ENCODE peak calls at places on chromosome 1, in four cellular contexts. One of them, this sample, is unnamed.

GRCh38 chr1:186670965-186671486 is 9.2 kb downstream of the PTGS2 start:
- DNase-seq in fibroblast of the aortic adventitia: peak; percentile 10
- DNase-seq in RWPE1: no peak
- DNase-seq in AG04450: no peak
- DNase-seq in this sample: no peak

GRCh38 chr1:88169939-88170338 is 514.1 kb upstream of the PKN2 start:
- DNase-seq in fibroblast of the aortic adventitia: no peak
- DNase-seq in AG04450: no peak
- DNase-seq in RWPE1: no peak
- DNase-seq in this sample: no peak

GRCh38 chr1:248828845-248829244 is 3.1 kb upstream of the SH3BP5L start:
- DNase-seq in AG04450: no peak
- DNase-seq in RWPE1: peak; percentile 50
- DNase-seq in fibroblast of the aortic adventitia: peak; percentile 94
- DNase-seq in this sample: peak; percentile 70

GRCh38 chr1:26297057-26297790 is 9.2 kb downstream of the UBXN11 start:
- DNase-seq in RWPE1: no peak
- DNase-seq in fibroblast of the aortic adventitia: no peak
- DNase-seq in AG04450: no peak
- DNase-seq in this sample: no peak

GRCh38 chr1:44282704-44283426 is 69.6 kb downstream of the DMAP1 start:
- DNase-seq in RWPE1: no peak
- DNase-seq in AG04450: no peak
- DNase-seq in fibroblast of the aortic adventitia: no peak
- DNase-seq in this sample: no peak

GRCh38 chr1:30842698-30843354 is 65.7 kb downstream of the SDC3 start:
- DNase-seq in RWPE1: no peak
- DNase-seq in fibroblast of the aortic adventitia: peak; percentile 25
- DNase-seq in AG04450: no peak
- DNase-seq in this sample: no peak

GRCh38 chr1:172431721-172432192 is 11.3 kb downstream of the C1orf105 start:
- DNase-seq in AG04450: no peak
- DNase-seq in RWPE1: no peak
- DNase-seq in fibroblast of the aortic adventitia: no peak
- DNase-seq in this sample: no peak

GRCh38 chr1:232980336-232980978 is 30.0 kb downstream of the NTPCR start:
- DNase-seq in fibroblast of the aortic adventitia: no peak
- DNase-seq in RWPE1: no peak
- DNase-seq in AG04450: no peak
- DNase-seq in this sample: no peak

GRCh38 chr1:217661407-217661806 is 30.3 kb downstream of the SPATA17 start:
- DNase-seq in RWPE1: no peak
- DNase-seq in fibroblast of the aortic adventitia: peak; percentile 1
- DNase-seq in AG04450: no peak
- DNase-seq in this sample: no peak

GRCh38 chr1:153916297-153916696 is 6.5 kb downstream of the GATAD2B start:
- DNase-seq in AG04450: no peak
- DNase-seq in RWPE1: no peak
- DNase-seq in fibroblast of the aortic adventitia: no peak
- DNase-seq in this sample: no peak

GRCh38 chr1:116489231-116489697 is 81.6 kb downstream of the CD58 start:
- DNase-seq in RWPE1: no peak
- DNase-seq in fibroblast of the aortic adventitia: no peak
- DNase-seq in AG04450: no peak
- DNase-seq in this sample: no peak

GRCh38 chr1:154497026-154497806 is 4.8 kb upstream of the TDRD10 start:
- DNase-seq in AG04450: no peak
- DNase-seq in RWPE1: no peak
- DNase-seq in fibroblast of the aortic adventitia: no peak
- DNase-seq in this sample: no peak

GRCh38 chr1:231512147-231512698 is 16.2 kb upstream of the TSNAX start:
- DNase-seq in fibroblast of the aortic adventitia: peak; percentile 91
- DNase-seq in RWPE1: peak; percentile 11
- DNase-seq in AG04450: no peak
- DNase-seq in this sample: peak; percentile 83

GRCh38 chr1:245829861-245830260 is 675.1 kb downstream of the KIF26B start:
- DNase-seq in AG04450: no peak
- DNase-seq in RWPE1: no peak
- DNase-seq in fibroblast of the aortic adventitia: no peak
- DNase-seq in this sample: no peak

GRCh38 chr1:245837741-245838140 is 669.3 kb downstream of the SMYD3 start:
- DNase-seq in RWPE1: no peak
- DNase-seq in AG04450: no peak
- DNase-seq in fibroblast of the aortic adventitia: peak; percentile 66
- DNase-seq in this sample: no peak

GRCh38 chr1:245840971-245841370 is 666.1 kb downstream of the SMYD3 start:
- DNase-seq in RWPE1: no peak
- DNase-seq in fibroblast of the aortic adventitia: no peak
- DNase-seq in AG04450: no peak
- DNase-seq in this sample: no peak

GRCh38 chr1:245831518-245831917 is 675.6 kb downstream of the SMYD3 start:
- DNase-seq in fibroblast of the aortic adventitia: no peak
- DNase-seq in RWPE1: no peak
- DNase-seq in AG04450: no peak
- DNase-seq in this sample: no peak

DNA sequence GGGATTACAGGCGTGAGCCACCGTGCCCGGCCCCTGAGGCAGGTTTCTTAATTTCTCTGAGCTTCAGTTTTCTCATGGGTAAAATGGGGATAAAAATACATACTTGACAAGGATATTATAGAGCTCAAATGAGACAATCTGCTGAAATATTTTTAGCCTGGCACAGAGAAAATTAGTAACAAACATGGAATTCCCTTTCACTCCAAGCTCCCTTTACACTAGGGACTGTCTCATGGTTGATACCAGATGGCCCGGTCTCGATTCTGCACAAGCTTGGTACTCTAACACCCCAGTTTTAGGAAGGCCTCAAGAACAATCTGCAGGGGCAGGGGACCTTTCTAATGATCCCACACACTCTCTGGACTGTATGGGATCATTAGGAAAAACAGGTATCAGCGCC is 671.7 kb downstream of the SMYD3 start:
- DNase-seq in fibroblast of the aortic adventitia: peak; percentile 41
- DNase-seq in AG04450: no peak
- DNase-seq in RWPE1: no peak
- DNase-seq in this sample: no peak
- TF ChIP-seq CTCF in fibroblast of the aortic adventitia: no peak
- TF ChIP-seq CTCF in AG04450: no peak
- TF ChIP-seq CTCF in RWPE1: no peak
- TF ChIP-seq CTCF in this sample: no peak

GRCh38 chr1:53691326-53691725 is 47.6 kb downstream of the GLIS1 start:
- DNase-seq in fibroblast of the aortic adventitia: no peak
- DNase-seq in AG04450: no peak
- DNase-seq in RWPE1: no peak
- DNase-seq in this sample: no peak

GRCh38 chr1:53690411-53690810 is 48.6 kb downstream of the GLIS1 start:
- DNase-seq in RWPE1: no peak
- DNase-seq in AG04450: no peak
- DNase-seq in fibroblast of the aortic adventitia: no peak
- DNase-seq in this sample: no peak

GRCh38 chr1:53688703-53689102 is 50.3 kb downstream of the GLIS1 start:
- DNase-seq in fibroblast of the aortic adventitia: no peak
- DNase-seq in AG04450: no peak
- DNase-seq in RWPE1: no peak
- DNase-seq in this sample: no peak

GRCh38 chr1:53689223-53689622 is 49.7 kb downstream of the GLIS1 start:
- DNase-seq in RWPE1: no peak
- DNase-seq in AG04450: no peak
- DNase-seq in fibroblast of the aortic adventitia: no peak
- DNase-seq in this sample: no peak

DNA sequence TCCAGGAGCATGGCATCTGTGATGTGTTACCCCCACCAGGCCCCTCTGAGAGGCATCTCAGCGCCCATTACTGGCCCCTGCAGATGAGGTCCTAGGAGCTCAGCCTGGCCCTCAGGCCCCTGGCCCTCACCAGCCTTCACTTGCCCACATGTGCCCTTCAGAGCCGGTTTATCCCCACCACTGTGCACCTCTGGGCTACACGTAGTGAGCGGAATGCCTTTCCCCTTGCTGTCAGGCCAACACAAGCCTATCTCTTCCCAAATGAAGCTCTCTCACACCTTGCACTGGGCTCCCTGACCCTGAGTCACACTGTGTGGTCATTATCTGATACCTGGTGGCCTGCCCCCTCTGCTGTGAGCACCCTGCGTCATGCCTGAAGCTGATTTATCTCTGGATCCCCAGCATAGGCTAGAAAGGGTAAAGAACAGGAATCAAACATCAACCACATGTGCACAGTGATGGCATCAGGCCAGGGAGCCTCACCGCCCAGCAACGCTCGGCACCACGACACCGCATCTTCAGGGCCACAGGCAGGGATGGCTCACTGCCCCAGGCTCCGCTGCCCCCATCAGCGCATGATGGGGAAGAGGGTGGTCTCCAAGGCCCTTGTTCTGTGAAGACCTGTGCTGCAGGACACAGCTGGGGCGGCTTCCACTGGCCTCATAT is 49.1 kb downstream of the GLIS1 start:
- DNase-seq in fibroblast of the aortic adventitia: no peak
- DNase-seq in AG04450: no peak
- DNase-seq in RWPE1: no peak
- DNase-seq in this sample: no peak
- TF ChIP-seq CTCF in fibroblast of the aortic adventitia: no peak
- TF ChIP-seq CTCF in AG04450: no peak
- TF ChIP-seq CTCF in RWPE1: no peak
- TF ChIP-seq CTCF in this sample: no peak

GRCh38 chr1:17439250-17440073 is at the start of gene RCC2:
- DNase-seq in RWPE1: peak; percentile 74
- DNase-seq in fibroblast of the aortic adventitia: peak; percentile 77
- DNase-seq in AG04450: peak; percentile 54
- DNase-seq in this sample: peak; percentile 71
- TF ChIP-seq CTCF in RWPE1: peak; percentile 65
- TF ChIP-seq CTCF in fibroblast of the aortic adventitia: peak; percentile 14
- TF ChIP-seq CTCF in AG04450: no peak
- TF ChIP-seq CTCF in this sample: peak; percentile 21

DNA sequence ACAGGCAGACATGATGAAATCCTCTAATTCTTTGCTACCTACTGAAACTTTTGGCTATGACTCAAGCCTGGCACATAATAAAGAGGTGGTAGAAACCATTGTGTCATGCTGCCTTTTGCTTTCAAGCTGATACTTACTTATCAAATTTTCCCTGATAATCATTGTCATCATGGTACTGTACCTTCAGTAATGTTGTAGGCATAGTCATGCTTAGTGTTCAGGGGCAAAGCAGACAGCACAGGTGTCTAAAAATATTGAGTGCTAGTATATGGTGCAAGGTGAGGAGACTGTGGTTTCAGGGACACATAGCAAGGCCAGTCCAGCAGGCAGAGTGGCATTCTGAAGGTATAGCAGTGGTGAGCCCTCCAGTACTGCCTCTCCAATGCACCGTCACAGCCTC is 226.9 kb upstream of the DEPDC1 start:
- DNase-seq in fibroblast of the aortic adventitia: no peak
- DNase-seq in AG04450: no peak
- DNase-seq in RWPE1: no peak
- DNase-seq in this sample: no peak
- TF ChIP-seq CTCF in fibroblast of the aortic adventitia: no peak
- TF ChIP-seq CTCF in AG04450: no peak
- TF ChIP-seq CTCF in RWPE1: no peak
- TF ChIP-seq CTCF in this sample: no peak

GRCh38 chr1:67804710-67805109 is 28.6 kb downstream of the GNG12 start:
- DNase-seq in fibroblast of the aortic adventitia: no peak
- DNase-seq in AG04450: no peak
- DNase-seq in RWPE1: no peak
- DNase-seq in this sample: no peak
- TF ChIP-seq CTCF in fibroblast of the aortic adventitia: peak; percentile 6
- TF ChIP-seq CTCF in AG04450: peak; percentile 15
- TF ChIP-seq CTCF in RWPE1: no peak
- TF ChIP-seq CTCF in this sample: peak; percentile 43

GRCh38 chr1:85911742-85912141 is 203.5 kb upstream of the ZNHIT6 start:
- DNase-seq in RWPE1: no peak
- DNase-seq in AG04450: no peak
- DNase-seq in fibroblast of the aortic adventitia: peak; percentile 12
- DNase-seq in this sample: peak; percentile 11
- TF ChIP-seq CTCF in RWPE1: no peak
- TF ChIP-seq CTCF in AG04450: peak; percentile 44
- TF ChIP-seq CTCF in fibroblast of the aortic adventitia: peak; percentile 39
- TF ChIP-seq CTCF in this sample: peak; percentile 70

GRCh38 chr1:160332516-160332915 is 10.5 kb downstream of the COPA start:
- DNase-seq in AG04450: no peak
- DNase-seq in RWPE1: no peak
- DNase-seq in fibroblast of the aortic adventitia: no peak
- DNase-seq in this sample: no peak

GRCh38 chr1:160325252-160325651 is 17.8 kb downstream of the COPA start:
- DNase-seq in AG04450: no peak
- DNase-seq in fibroblast of the aortic adventitia: no peak
- DNase-seq in RWPE1: no peak
- DNase-seq in this sample: no peak

GRCh38 chr1:160328171-160328570 is 14.9 kb downstream of the COPA start:
- DNase-seq in fibroblast of the aortic adventitia: no peak
- DNase-seq in RWPE1: no peak
- DNase-seq in AG04450: no peak
- DNase-seq in this sample: no peak

GRCh38 chr1:160326393-160326792 is 16.7 kb downstream of the COPA start:
- DNase-seq in fibroblast of the aortic adventitia: no peak
- DNase-seq in AG04450: no peak
- DNase-seq in RWPE1: no peak
- DNase-seq in this sample: no peak

DNA sequence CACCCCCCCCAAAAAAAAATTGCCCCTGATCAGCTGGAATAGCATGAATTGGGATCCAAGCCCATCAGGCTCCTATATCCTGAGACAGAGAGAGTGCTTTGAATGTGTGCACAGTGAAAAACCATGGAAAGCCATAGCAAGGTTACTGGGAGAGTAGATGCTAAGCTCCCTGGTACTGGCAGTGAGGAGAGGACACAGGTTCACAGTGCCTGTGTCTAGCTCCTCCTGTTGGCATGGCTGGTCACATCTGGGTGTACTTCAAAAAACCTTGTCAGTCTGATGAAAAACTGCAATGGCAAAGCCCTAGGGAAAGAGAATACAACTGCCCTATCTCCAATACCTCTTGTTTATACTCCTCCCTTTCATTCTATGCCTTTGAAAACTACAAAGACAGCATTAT is 12.9 kb downstream of the COPA start:
- DNase-seq in RWPE1: no peak
- DNase-seq in fibroblast of the aortic adventitia: no peak
- DNase-seq in AG04450: no peak
- DNase-seq in this sample: no peak
- TF ChIP-seq CTCF in RWPE1: no peak
- TF ChIP-seq CTCF in fibroblast of the aortic adventitia: no peak
- TF ChIP-seq CTCF in AG04450: no peak
- TF ChIP-seq CTCF in this sample: no peak

DNA sequence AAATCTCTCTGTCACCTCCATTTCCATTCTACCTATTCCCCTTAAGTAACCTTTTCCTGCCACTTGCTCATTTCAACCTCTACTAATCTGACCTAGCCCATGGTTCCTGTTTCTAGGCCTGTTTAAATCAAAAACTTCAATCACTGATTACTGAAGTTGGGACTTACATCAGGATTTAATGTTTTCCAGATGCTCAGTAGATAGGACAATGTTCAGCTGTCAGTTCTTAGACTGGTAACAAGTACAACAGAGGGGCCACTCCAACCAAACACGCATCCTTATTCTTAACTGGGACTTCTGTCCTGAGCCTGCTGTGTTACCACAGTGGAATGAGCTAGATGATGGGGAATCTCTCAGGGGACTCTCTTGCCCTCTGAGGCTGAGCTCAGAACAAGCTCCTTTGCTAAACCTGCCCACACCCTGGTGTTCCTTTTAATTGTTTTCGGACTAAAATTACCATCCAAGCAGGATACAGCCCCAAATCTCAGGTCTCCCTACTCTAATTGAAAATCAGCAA is 974.6 kb downstream of the TTLL7 start:
- DNase-seq in AG04450: no peak
- DNase-seq in fibroblast of the aortic adventitia: peak; percentile 2
- DNase-seq in RWPE1: no peak
- DNase-seq in this sample: no peak
- TF ChIP-seq CTCF in AG04450: no peak
- TF ChIP-seq CTCF in fibroblast of the aortic adventitia: no peak
- TF ChIP-seq CTCF in RWPE1: no peak
- TF ChIP-seq CTCF in this sample: no peak

This sample was measured in HFFc6.